ENCODE peak calls at places on chromosomes 6 and 20, in six cellular contexts. One of them, this sample, is unnamed.

GRCh38 chr20:38221041-38221589 is 39.4 kb downstream of the KIAA1755 start:
- DNase-seq in retina: peak
- DNase-seq in upper lobe of right lung: peak
- DNase-seq in NCI-H1092 treated with DMSO at 0.1 percent for 48 hours: peak
- DNase-seq in epithelial cell of esophagus: peak
- DNase-seq in HepG2: peak
- DNase-seq in this sample: peak

GRCh38 chr20:8309638-8310037 is 177.6 kb downstream of the PLCB1 start:
- DNase-seq in retina: peak
- DNase-seq in upper lobe of right lung: no peak
- DNase-seq in NCI-H1092 treated with DMSO at 0.1 percent for 48 hours: no peak
- DNase-seq in epithelial cell of esophagus: peak
- DNase-seq in HepG2: no peak
- DNase-seq in this sample: no peak

GRCh38 chr6:126947070-126947469 is 171.4 kb upstream of the RSPO3 start:
- DNase-seq in retina: no peak
- DNase-seq in upper lobe of right lung: no peak
- DNase-seq in NCI-H1092 treated with DMSO at 0.1 percent for 48 hours: no peak
- DNase-seq in epithelial cell of esophagus: no peak
- DNase-seq in HepG2: no peak
- DNase-seq in this sample: peak

GRCh38 chr6:19477563-19477962 is 359.6 kb upstream of the ID4 start:
- DNase-seq in retina: no peak
- DNase-seq in upper lobe of right lung: no peak
- DNase-seq in NCI-H1092 treated with DMSO at 0.1 percent for 48 hours: no peak
- DNase-seq in epithelial cell of esophagus: peak
- DNase-seq in HepG2: no peak
- DNase-seq in this sample: no peak

GRCh38 chr6:35360349-35361138 is 18.2 kb downstream of the PPARD start:
- DNase-seq in retina: no peak
- DNase-seq in upper lobe of right lung: peak
- DNase-seq in NCI-H1092 treated with DMSO at 0.1 percent for 48 hours: no peak
- DNase-seq in epithelial cell of esophagus: peak
- DNase-seq in HepG2: peak
- DNase-seq in this sample: no peak

GRCh38 chr6:27761391-27761790 is 150.8 kb downstream of the OR2B2 start:
- DNase-seq in retina: no peak
- DNase-seq in upper lobe of right lung: no peak
- DNase-seq in NCI-H1092 treated with DMSO at 0.1 percent for 48 hours: no peak
- DNase-seq in epithelial cell of esophagus: no peak
- DNase-seq in HepG2: no peak
- DNase-seq in this sample: no peak

GRCh38 chr20:16491277-16491912 is 81.9 kb downstream of the KIF16B start:
- DNase-seq in retina: no peak
- DNase-seq in upper lobe of right lung: no peak
- DNase-seq in NCI-H1092 treated with DMSO at 0.1 percent for 48 hours: no peak
- DNase-seq in epithelial cell of esophagus: no peak
- DNase-seq in HepG2: no peak
- DNase-seq in this sample: no peak

GRCh38 chr6:155324993-155325392 is 10.7 kb upstream of the TFB1M start:
- DNase-seq in retina: no peak
- DNase-seq in upper lobe of right lung: no peak
- DNase-seq in NCI-H1092 treated with DMSO at 0.1 percent for 48 hours: no peak
- DNase-seq in epithelial cell of esophagus: no peak
- DNase-seq in HepG2: no peak
- DNase-seq in this sample: no peak

GRCh38 chr20:4606046-4606445 is 115.7 kb upstream of the PRND start:
- DNase-seq in retina: no peak
- DNase-seq in upper lobe of right lung: no peak
- DNase-seq in NCI-H1092 treated with DMSO at 0.1 percent for 48 hours: no peak
- DNase-seq in epithelial cell of esophagus: no peak
- DNase-seq in HepG2: no peak
- DNase-seq in this sample: no peak

GRCh38 chr6:135586844-135587243 is 89.3 kb upstream of the AHI1 start:
- DNase-seq in retina: no peak
- DNase-seq in upper lobe of right lung: no peak
- DNase-seq in NCI-H1092 treated with DMSO at 0.1 percent for 48 hours: no peak
- DNase-seq in epithelial cell of esophagus: no peak
- DNase-seq in HepG2: no peak
- DNase-seq in this sample: no peak

GRCh38 chr20:44967207-44967807 is 995 bp downstream of the STK4 start:
- DNase-seq in retina: no peak
- DNase-seq in upper lobe of right lung: no peak
- DNase-seq in NCI-H1092 treated with DMSO at 0.1 percent for 48 hours: no peak
- DNase-seq in epithelial cell of esophagus: peak
- DNase-seq in HepG2: peak
- DNase-seq in this sample: no peak

GRCh38 chr6:122621638-122622037 is 11.4 kb downstream of the PKIB start:
- DNase-seq in retina: no peak
- DNase-seq in upper lobe of right lung: no peak
- DNase-seq in NCI-H1092 treated with DMSO at 0.1 percent for 48 hours: peak
- DNase-seq in epithelial cell of esophagus: no peak
- DNase-seq in HepG2: no peak
- DNase-seq in this sample: no peak

GRCh38 chr6:100447900-100448700 is 16.6 kb downstream of the SIM1 start:
- DNase-seq in retina: peak
- DNase-seq in upper lobe of right lung: no peak
- DNase-seq in NCI-H1092 treated with DMSO at 0.1 percent for 48 hours: no peak
- DNase-seq in epithelial cell of esophagus: no peak
- DNase-seq in HepG2: no peak
- DNase-seq in this sample: no peak

GRCh38 chr20:728022-728944 is 40.0 kb downstream of the SLC52A3 start:
- DNase-seq in retina: peak
- DNase-seq in upper lobe of right lung: peak
- DNase-seq in NCI-H1092 treated with DMSO at 0.1 percent for 48 hours: peak
- DNase-seq in epithelial cell of esophagus: peak
- DNase-seq in HepG2: peak
- DNase-seq in this sample: peak

GRCh38 chr6:109611502-109611901 is 79.5 kb downstream of the AK9 start:
- DNase-seq in retina: no peak
- DNase-seq in upper lobe of right lung: no peak
- DNase-seq in NCI-H1092 treated with DMSO at 0.1 percent for 48 hours: no peak
- DNase-seq in epithelial cell of esophagus: no peak
- DNase-seq in HepG2: no peak
- DNase-seq in this sample: no peak

GRCh38 chr20:25867776-25868649 is 171.4 kb upstream of the ZNF337 start:
- DNase-seq in retina: peak
- DNase-seq in upper lobe of right lung: peak
- DNase-seq in NCI-H1092 treated with DMSO at 0.1 percent for 48 hours: peak
- DNase-seq in epithelial cell of esophagus: peak
- DNase-seq in HepG2: no peak
- DNase-seq in this sample: peak

GRCh38 chr6:29731281-29731680 is 8.0 kb downstream of the HLA-F start:
- DNase-seq in retina: no peak
- DNase-seq in upper lobe of right lung: no peak
- DNase-seq in NCI-H1092 treated with DMSO at 0.1 percent for 48 hours: no peak
- DNase-seq in epithelial cell of esophagus: no peak
- DNase-seq in HepG2: no peak
- DNase-seq in this sample: no peak

GRCh38 chr6:162773996-162774395 is 46.2 kb downstream of the PACRG start:
- DNase-seq in retina: no peak
- DNase-seq in upper lobe of right lung: no peak
- DNase-seq in NCI-H1092 treated with DMSO at 0.1 percent for 48 hours: no peak
- DNase-seq in epithelial cell of esophagus: no peak
- DNase-seq in HepG2: no peak
- DNase-seq in this sample: no peak

GRCh38 chr6:139597781-139598368 is 223.4 kb upstream of the CITED2 start:
- DNase-seq in retina: no peak
- DNase-seq in upper lobe of right lung: peak
- DNase-seq in NCI-H1092 treated with DMSO at 0.1 percent for 48 hours: no peak
- DNase-seq in epithelial cell of esophagus: peak
- DNase-seq in HepG2: peak
- DNase-seq in this sample: peak

GRCh38 chr20:8018928-8019177 is 708 bp downstream of the TMX4 start:
- DNase-seq in retina: no peak
- DNase-seq in upper lobe of right lung: no peak
- DNase-seq in NCI-H1092 treated with DMSO at 0.1 percent for 48 hours: peak
- DNase-seq in epithelial cell of esophagus: peak
- DNase-seq in HepG2: no peak
- DNase-seq in this sample: no peak

GRCh38 chr6:33259032-33259431 is 12.6 kb downstream of the VPS52 start:
- DNase-seq in retina: no peak
- DNase-seq in upper lobe of right lung: no peak
- DNase-seq in NCI-H1092 treated with DMSO at 0.1 percent for 48 hours: no peak
- DNase-seq in epithelial cell of esophagus: peak
- DNase-seq in HepG2: no peak
- DNase-seq in this sample: no peak

GRCh38 chr6:106512958-106513480 is 116.3 kb downstream of the RTN4IP1 start:
- DNase-seq in retina: peak
- DNase-seq in upper lobe of right lung: no peak
- DNase-seq in NCI-H1092 treated with DMSO at 0.1 percent for 48 hours: no peak
- DNase-seq in epithelial cell of esophagus: no peak
- DNase-seq in HepG2: no peak
- DNase-seq in this sample: no peak

GRCh38 chr6:83430606-83431544 is at the start of gene ME1:
- DNase-seq in retina: peak
- DNase-seq in upper lobe of right lung: peak
- DNase-seq in NCI-H1092 treated with DMSO at 0.1 percent for 48 hours: peak
- DNase-seq in epithelial cell of esophagus: peak
- DNase-seq in HepG2: no peak
- DNase-seq in this sample: peak

GRCh38 chr6:146861716-146862115 is 262.9 kb downstream of the ADGB start:
- DNase-seq in retina: no peak
- DNase-seq in upper lobe of right lung: no peak
- DNase-seq in NCI-H1092 treated with DMSO at 0.1 percent for 48 hours: no peak
- DNase-seq in epithelial cell of esophagus: no peak
- DNase-seq in HepG2: no peak
- DNase-seq in this sample: no peak

GRCh38 chr20:39605908-39606307 is 643.8 kb downstream of the DHX35 start:
- DNase-seq in retina: no peak
- DNase-seq in upper lobe of right lung: no peak
- DNase-seq in NCI-H1092 treated with DMSO at 0.1 percent for 48 hours: no peak
- DNase-seq in epithelial cell of esophagus: peak
- DNase-seq in HepG2: no peak
- DNase-seq in this sample: no peak

GRCh38 chr20:23235173-23236027 is 115.2 kb upstream of the NXT1 start:
- DNase-seq in retina: peak
- DNase-seq in upper lobe of right lung: peak
- DNase-seq in NCI-H1092 treated with DMSO at 0.1 percent for 48 hours: peak
- DNase-seq in epithelial cell of esophagus: peak
- DNase-seq in HepG2: peak
- DNase-seq in this sample: peak

GRCh38 chr6:56911847-56912246 is 43.1 kb upstream of the BEND6 start:
- DNase-seq in retina: no peak
- DNase-seq in upper lobe of right lung: no peak
- DNase-seq in NCI-H1092 treated with DMSO at 0.1 percent for 48 hours: no peak
- DNase-seq in epithelial cell of esophagus: peak
- DNase-seq in HepG2: no peak
- DNase-seq in this sample: no peak

GRCh38 chr6:82525775-82526515 is 162.3 kb downstream of the TPBG start:
- DNase-seq in retina: no peak
- DNase-seq in upper lobe of right lung: no peak
- DNase-seq in NCI-H1092 treated with DMSO at 0.1 percent for 48 hours: peak
- DNase-seq in epithelial cell of esophagus: peak
- DNase-seq in HepG2: no peak
- DNase-seq in this sample: no peak

GRCh38 chr6:157233686-157234085 is 89.6 kb downstream of the TMEM242 start:
- DNase-seq in retina: no peak
- DNase-seq in upper lobe of right lung: peak
- DNase-seq in NCI-H1092 treated with DMSO at 0.1 percent for 48 hours: peak
- DNase-seq in epithelial cell of esophagus: no peak
- DNase-seq in HepG2: no peak
- DNase-seq in this sample: peak

GRCh38 chr20:60691966-60692615 is 560.0 kb upstream of the CDH4 start:
- DNase-seq in retina: no peak
- DNase-seq in upper lobe of right lung: no peak
- DNase-seq in NCI-H1092 treated with DMSO at 0.1 percent for 48 hours: no peak
- DNase-seq in epithelial cell of esophagus: no peak
- DNase-seq in HepG2: no peak
- DNase-seq in this sample: no peak